ENCODE peak calls at places on chromosomes 1 and 21, in seven cellular contexts. W is epithelial cell of esophagus, N is epithelial cell of proximal tubule, O is fibroblast of mammary gland, F is hepatocyte, K is astrocyte of the spinal cord, G is HepG2. V is an unnamed sample.

GRCh38 chr1:117895482-117896114 is 33.8 kb downstream of the GDAP2 start:
- DNase-seq in F (peak), O (peak), W (peak), G (peak), N (peak), K (peak), V (peak)

GRCh38 chr1:228340686-228341449 is 65.8 kb downstream of the TRIM11 start:
- DNase-seq in O (no peak), F (no peak), G (no peak), N (no peak), W (no peak), K (no peak), V (no peak)

GRCh38 chr1:111739984-111740765 is 980 bp upstream of the INKA2 start:
- DNase-seq in G (no peak), N (no peak), W (peak), O (peak), F (peak), K (peak), V (no peak)

GRCh38 chr1:53271446-53272090 is 33.2 kb upstream of the MAGOH start:
- DNase-seq in W (no peak), N (no peak), K (no peak), G (no peak), O (no peak), F (no peak), V (no peak)

GRCh38 chr1:172003766-172004530 is 162.7 kb downstream of the DNM3 start:
- DNase-seq in W (no peak), K (no peak), G (no peak), N (no peak), F (no peak), O (peak), V (no peak)

GRCh38 chr21:41630249-41630648 is 122.3 kb upstream of the TMPRSS2 start:
- DNase-seq in N (no peak), F (peak), K (peak), O (peak), W (peak), G (no peak), V (peak)

GRCh38 chr21:38388219-38388618 is 110.1 kb downstream of the ERG start:
- DNase-seq in W (no peak), F (no peak), G (no peak), N (no peak), K (peak), O (peak), V (no peak)

GRCh38 chr1:33244143-33244808 is 12.0 kb upstream of the ZNF362 start:
- DNase-seq in G (peak), O (no peak), N (no peak), W (peak), F (no peak), K (peak), V (no peak)

GRCh38 chr1:209106237-209106741 is 477.2 kb upstream of the CAMK1G start:
- DNase-seq in O (peak), N (no peak), G (no peak), F (peak), W (peak), K (peak), V (no peak)

GRCh38 chr1:212514056-212514614 is 81.4 kb downstream of the NENF start:
- DNase-seq in G (peak), W (peak), N (peak), F (no peak), K (peak), O (peak), V (no peak)

GRCh38 chr1:200775850-200776249 is 37.2 kb downstream of the CAMSAP2 start:
- DNase-seq in O (no peak), G (no peak), N (no peak), F (no peak), K (no peak), W (no peak), V (no peak)

DNA sequence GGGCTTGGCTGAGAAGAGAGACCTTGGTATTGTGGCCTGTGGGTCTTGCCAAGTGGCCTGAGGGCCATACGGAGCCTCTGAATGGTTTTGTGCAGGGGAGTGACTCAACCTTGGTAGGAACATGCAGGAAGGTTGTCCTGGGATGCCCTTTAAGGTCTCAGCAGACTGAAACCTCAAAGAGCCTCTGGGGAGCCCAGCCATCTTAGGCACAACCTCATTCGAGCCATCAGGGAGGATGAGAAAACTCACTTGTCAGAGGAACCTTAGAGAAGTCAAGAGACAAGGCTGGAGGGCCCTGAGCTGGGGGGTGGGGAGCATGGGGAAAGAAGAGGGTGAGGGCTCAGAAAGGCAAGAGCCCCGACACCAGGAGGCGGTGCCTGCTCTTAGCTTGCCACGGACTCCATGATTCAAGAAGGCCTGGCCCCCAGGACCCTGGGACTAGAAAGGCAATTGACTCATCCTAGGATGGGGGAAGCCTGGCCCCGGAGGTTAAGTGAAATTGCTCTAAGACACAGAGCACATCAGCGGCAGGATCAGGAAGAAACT is 13.0 kb downstream of the IFI6 start:
- DNase-seq in O (peak), K (peak), F (peak), N (no peak), W (peak), G (no peak), V (no peak)
- TF ChIP-seq CTCF in O (no peak), K (no peak), F (no peak), N (no peak), W (no peak), G (no peak), V (no peak)

GRCh38 chr1:77757616-77758015 is 2.0 kb downstream of the USP33 start:
- DNase-seq in O (peak), W (peak), F (no peak), K (no peak), N (peak), G (no peak), V (no peak)
- H3K4me3 ChIP-seq in O (peak), W (no peak), F (no peak), K (no peak), N (peak), G (peak), V (no peak)

GRCh38 chr1:20981903-20982695 is 194.6 kb downstream of the EIF4G3 start:
- DNase-seq in O (peak), G (peak), K (peak), F (peak), W (peak), N (peak), V (no peak)

GRCh38 chr1:20978413-20978812 is 191.3 kb upstream of the HP1BP3 start:
- DNase-seq in N (no peak), G (no peak), K (no peak), O (peak), F (no peak), W (no peak), V (no peak)

GRCh38 chr1:20980051-20980450 is 192.9 kb upstream of the HP1BP3 start:
- DNase-seq in G (no peak), F (no peak), N (no peak), K (no peak), O (no peak), W (no peak), V (no peak)

GRCh38 chr1:20988030-20988825 is 188.5 kb downstream of the EIF4G3 start:
- DNase-seq in K (peak), G (no peak), N (no peak), O (peak), F (no peak), W (no peak), V (no peak)

DNA sequence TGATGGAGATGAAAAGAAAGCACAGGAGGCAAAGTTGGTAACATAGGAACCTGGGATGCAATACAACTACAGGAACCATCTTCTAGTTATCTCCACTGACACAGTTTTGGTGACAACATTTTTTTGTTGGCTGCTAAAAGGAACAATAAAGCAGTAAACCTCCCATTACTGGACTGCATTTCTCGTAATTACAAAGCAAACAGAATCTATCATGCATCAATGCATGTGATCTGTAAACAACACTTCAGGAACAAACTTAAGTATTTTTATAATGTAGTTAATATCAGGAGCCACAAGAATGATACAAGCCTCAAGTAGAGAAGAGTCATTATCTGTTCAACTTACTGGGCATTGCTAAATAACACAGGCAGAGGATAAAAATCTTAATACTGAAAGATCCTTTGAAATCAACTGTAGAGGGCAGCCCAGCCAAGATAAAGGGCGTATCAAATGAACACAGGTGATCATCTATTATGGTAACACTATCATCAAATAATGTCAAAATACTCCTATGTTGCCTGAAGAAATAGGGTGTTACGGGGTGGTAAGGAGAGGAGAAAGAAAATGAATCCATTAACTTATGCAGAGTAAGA is 193.3 kb downstream of the EIF4G3 start:
- DNase-seq in N (no peak), F (no peak), W (no peak), G (no peak), O (no peak), K (no peak), V (no peak)
- TF ChIP-seq CTCF in N (peak), F (no peak), W (no peak), G (peak), O (no peak), K (no peak), V (no peak)

GRCh38 chr1:12162459-12163137 is 4.2 kb upstream of the TNFRSF1B start:
- DNase-seq in O (no peak), G (no peak), W (no peak), K (no peak), N (no peak), F (no peak), V (no peak)
- H3K4me3 ChIP-seq in O (no peak), G (no peak), W (no peak), K (no peak), N (no peak), F (no peak), V (no peak)

V was measured in AG04449.